ENCODE peak calls at places on chromosomes 12 and 14, in eight cellular contexts. S, C, D, Z, K, Q, V and N are unnamed samples.

GRCh38 chr12:99223554-99223953 is 424.0 kb upstream of the GARIN6 start:
- DNase-seq in S (no peak), C (no peak), D (no peak), Z (no peak), K (no peak), Q (no peak), V (no peak), N (no peak)

GRCh38 chr12:116916122-116916521 is 5.4 kb downstream of the FBXW8 start:
- DNase-seq in S (no peak), C (no peak), D (no peak), Z (no peak), K (no peak), Q (no peak), V (no peak), N (no peak)

GRCh38 chr14:98345186-98345585 is 926.8 kb downstream of the BCL11B start:
- DNase-seq in S (no peak), C (no peak), D (no peak), Z (no peak), K (no peak), Q (no peak), V (no peak), N (peak; percentile 64)

GRCh38 chr12:47078733-47079364 is 572 bp upstream of the PCED1B start:
- DNase-seq in S (peak; percentile 86), C (peak; percentile 53), D (no peak), Z (peak; percentile 45), K (peak; percentile 34), Q (no peak), V (no peak), N (no peak)

GRCh38 chr14:24398943-24399801 is at the start of gene NYNRIN:
- DNase-seq in S (no peak), C (peak; percentile 67), D (no peak), Z (peak; percentile 62), K (peak; percentile 51), Q (peak; percentile 40), V (no peak), N (no peak)

GRCh38 chr12:78611504-78611903 is 253.1 kb upstream of the SYT1 start:
- DNase-seq in S (no peak), C (no peak), D (no peak), Z (no peak), K (no peak), Q (no peak), V (no peak), N (no peak)

GRCh38 chr14:68819260-68819691 is 26.4 kb upstream of the ZFP36L1 start:
- DNase-seq in S (peak; percentile 61), C (peak; percentile 68), D (no peak), Z (peak; percentile 59), K (peak; percentile 49), Q (peak; percentile 50), V (no peak), N (no peak)

GRCh38 chr12:104352106-104352713 is 48.7 kb downstream of the EID3 start:
- DNase-seq in S (no peak), C (no peak), D (no peak), Z (no peak), K (no peak), Q (no peak), V (no peak), N (no peak)

GRCh38 chr12:113932411-113933196 is 33.5 kb downstream of the RBM19 start:
- DNase-seq in S (no peak), C (peak; percentile 64), D (no peak), Z (no peak), K (peak; percentile 94), Q (no peak), V (no peak), N (no peak)

GRCh38 chr12:28506271-28506670 is 316.0 kb downstream of the CCDC91 start:
- DNase-seq in S (no peak), C (no peak), D (no peak), Z (no peak), K (no peak), Q (no peak), V (no peak), N (no peak)

DNA sequence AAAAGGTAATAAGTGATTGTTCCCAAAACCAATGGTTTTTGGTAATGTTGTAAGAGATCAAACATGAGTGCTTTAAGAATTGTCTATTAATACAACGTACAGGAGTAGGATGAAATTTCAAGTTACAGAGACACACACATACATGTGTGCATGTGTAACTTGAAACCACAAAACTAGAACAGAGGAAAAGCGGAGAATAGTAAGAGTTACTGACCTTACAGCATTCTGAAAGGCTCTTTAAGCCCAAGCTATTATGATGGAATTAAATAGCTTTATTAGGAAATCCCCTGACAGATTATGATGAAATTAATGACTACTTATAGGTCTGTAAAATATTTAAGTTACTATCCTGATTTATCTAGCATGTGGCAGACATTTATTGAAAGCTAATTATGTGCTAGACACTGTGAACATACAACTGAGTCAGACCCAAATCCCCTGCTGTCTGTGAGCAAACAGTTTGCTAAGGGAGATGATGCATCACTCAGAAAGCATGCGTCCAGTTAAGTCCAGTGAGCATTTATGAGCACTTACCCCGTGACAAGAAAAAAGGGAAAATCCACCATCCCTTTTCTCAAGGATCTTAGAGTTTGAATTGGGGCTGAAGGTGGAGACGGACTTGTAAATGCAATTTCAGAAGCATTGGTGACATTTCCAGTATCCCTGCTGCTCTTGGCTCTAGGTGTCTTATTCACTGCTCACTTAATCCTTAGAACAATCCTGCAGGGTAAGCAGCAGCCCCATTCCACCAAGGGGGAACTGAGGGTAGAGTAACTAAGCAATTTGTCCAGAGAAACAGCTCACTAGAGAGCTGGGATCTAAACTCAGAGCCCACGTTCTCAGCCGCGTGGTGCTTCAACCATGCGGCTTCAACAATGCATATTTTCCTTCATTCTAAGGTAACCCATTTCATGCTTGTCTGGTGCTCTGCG is 117.4 kb downstream of the EML1 start:
- DNase-seq in S (peak; percentile 79), C (no peak), D (no peak), Z (no peak), K (no peak), Q (no peak), V (no peak), N (peak; percentile 60)
- TF ChIP-seq EP300 in S (peak; percentile 34), C (no peak), D (no peak), Z (no peak), K (no peak), Q (no peak), V (no peak), N (no peak)

DNA sequence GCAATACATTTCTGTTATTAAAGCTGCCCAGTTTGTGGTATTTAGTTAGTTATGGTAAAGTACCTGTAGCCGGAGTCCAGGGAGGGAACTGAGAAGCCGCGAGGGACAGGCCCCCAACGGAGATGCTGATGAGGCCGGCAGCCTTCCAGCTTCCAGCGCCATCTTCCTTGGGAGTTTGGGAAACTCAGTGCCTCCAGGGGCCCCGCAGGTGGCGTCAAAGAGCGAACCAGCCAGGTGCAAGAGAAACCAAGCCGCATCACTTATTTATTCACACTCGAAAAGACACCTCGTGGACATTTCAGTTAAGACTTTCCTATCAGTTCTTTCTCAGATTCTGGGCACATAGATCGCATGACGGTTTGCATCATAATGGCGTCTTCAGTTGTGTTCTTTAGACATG is 216.6 kb downstream of the GLT1D1 start:
- DNase-seq in S (no peak), C (no peak), D (no peak), Z (no peak), K (peak; percentile 24), Q (no peak), V (no peak), N (no peak)
- TF ChIP-seq EP300 in S (no peak), C (no peak), D (no peak), Z (no peak), K (no peak), Q (no peak), V (no peak), N (no peak)

DNA sequence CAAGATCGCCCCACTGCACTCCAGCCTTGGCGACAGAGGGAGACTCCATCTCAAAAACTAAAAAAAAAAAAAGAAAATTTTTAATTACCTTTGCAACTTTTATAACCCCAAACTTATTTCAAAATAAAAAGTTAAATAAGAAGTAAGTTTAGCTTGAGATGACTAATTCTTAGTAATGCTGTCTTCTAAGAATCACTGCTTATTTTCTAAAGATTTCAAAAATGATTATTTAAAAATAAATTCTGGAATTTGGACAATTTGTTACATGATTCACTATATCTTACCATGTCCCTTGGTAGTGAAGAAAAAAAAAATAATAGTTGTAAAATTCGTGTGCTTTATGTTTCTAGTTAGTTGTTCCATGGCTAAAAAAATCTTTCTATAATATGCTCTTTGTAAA is 11.6 kb upstream of the HECTD1 start:
- DNase-seq in S (no peak), C (no peak), D (no peak), Z (no peak), K (no peak), Q (no peak), V (no peak), N (no peak)
- TF ChIP-seq EP300 in S (no peak), C (no peak), D (no peak), Z (no peak), K (no peak), Q (no peak), V (no peak), N (no peak)

DNA sequence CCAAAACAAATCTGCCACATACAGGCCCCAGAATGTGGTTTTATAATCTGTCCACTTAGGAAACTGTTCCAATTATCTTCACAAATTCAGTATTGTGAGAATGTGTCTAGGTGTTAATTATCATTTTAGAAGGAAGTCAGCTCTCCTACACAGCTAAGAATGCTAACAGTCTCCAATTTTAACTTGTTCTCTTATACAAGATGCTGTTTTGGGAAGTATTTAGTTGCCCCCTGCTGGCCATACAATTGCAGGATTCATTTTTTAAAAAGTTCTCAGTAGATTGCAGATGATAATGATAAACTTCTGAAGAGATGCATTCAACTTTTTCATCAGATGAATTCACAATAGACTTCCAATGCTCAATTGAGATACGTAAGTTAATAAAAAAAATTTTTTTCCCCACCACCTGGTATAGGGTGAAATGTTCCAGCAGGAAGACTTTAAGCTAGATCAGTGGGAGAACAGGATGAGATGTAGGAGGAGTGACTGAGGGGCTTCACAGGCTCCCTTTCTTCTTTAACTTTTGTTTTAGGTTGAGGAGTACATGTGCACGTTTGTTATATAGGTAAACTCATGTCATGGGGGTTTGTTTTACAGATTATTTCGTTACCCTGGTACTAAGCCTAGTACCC is 27.3 kb upstream of the OSBPL8 start:
- DNase-seq in S (peak; percentile 57), C (no peak), D (no peak), Z (peak; percentile 13), K (peak; percentile 17), Q (no peak), V (no peak), N (no peak)
- TF ChIP-seq EP300 in S (no peak), C (no peak), D (no peak), Z (no peak), K (no peak), Q (no peak), V (no peak), N (no peak)